ENCODE peak calls at places on chromosome X, in eight cellular contexts. One of them, this sample, is unnamed.

GRCh38 chrX:97389761-97390192 is 506.1 kb downstream of the RPA4 start:
- DNase-seq in NCI-H2081: no peak
- DNase-seq in activated gamma-delta T cell treated with anti-CD3 and anti-CD28 coated beads, Interleukin-2, amount 50 U/mL, for 16 hours: no peak
- DNase-seq in kidney: no peak
- DNase-seq in HTR-8/SVneo: no peak
- DNase-seq in activated CD4-positive, alpha-beta T cell treated with anti-CD3 and anti-CD28 coated beads, Interleukin-2, amount 50 U/mL, for 1 hour: no peak
- DNase-seq in caudate nucleus: no peak
- DNase-seq in GM23248: peak; percentile 71
- DNase-seq in this sample: peak; percentile 54

GRCh38 chrX:16946971-16947562 is 609 bp downstream of the REPS2 start:
- DNase-seq in NCI-H2081: no peak
- DNase-seq in activated gamma-delta T cell treated with anti-CD3 and anti-CD28 coated beads, Interleukin-2, amount 50 U/mL, for 16 hours: no peak
- DNase-seq in kidney: peak; percentile 80
- DNase-seq in HTR-8/SVneo: no peak
- DNase-seq in activated CD4-positive, alpha-beta T cell treated with anti-CD3 and anti-CD28 coated beads, Interleukin-2, amount 50 U/mL, for 1 hour: peak; percentile 0
- DNase-seq in caudate nucleus: no peak
- DNase-seq in GM23248: peak; percentile 4
- DNase-seq in this sample: no peak

GRCh38 chrX:1477801-1478458 is 25.2 kb upstream of the ASMTL start:
- DNase-seq in NCI-H2081: no peak
- DNase-seq in activated gamma-delta T cell treated with anti-CD3 and anti-CD28 coated beads, Interleukin-2, amount 50 U/mL, for 16 hours: no peak
- DNase-seq in kidney: no peak
- DNase-seq in HTR-8/SVneo: no peak
- DNase-seq in activated CD4-positive, alpha-beta T cell treated with anti-CD3 and anti-CD28 coated beads, Interleukin-2, amount 50 U/mL, for 1 hour: no peak
- DNase-seq in caudate nucleus: no peak
- DNase-seq in GM23248: no peak
- DNase-seq in this sample: no peak

GRCh38 chrX:144801786-144802185 is 445.5 kb upstream of the SPANXN1 start:
- DNase-seq in NCI-H2081: no peak
- DNase-seq in activated gamma-delta T cell treated with anti-CD3 and anti-CD28 coated beads, Interleukin-2, amount 50 U/mL, for 16 hours: no peak
- DNase-seq in kidney: no peak
- DNase-seq in HTR-8/SVneo: peak; percentile 2
- DNase-seq in activated CD4-positive, alpha-beta T cell treated with anti-CD3 and anti-CD28 coated beads, Interleukin-2, amount 50 U/mL, for 1 hour: no peak
- DNase-seq in caudate nucleus: no peak
- DNase-seq in GM23248: no peak
- DNase-seq in this sample: no peak

GRCh38 chrX:17120816-17121215 is 174.4 kb downstream of the REPS2 start:
- DNase-seq in NCI-H2081: no peak
- DNase-seq in activated gamma-delta T cell treated with anti-CD3 and anti-CD28 coated beads, Interleukin-2, amount 50 U/mL, for 16 hours: no peak
- DNase-seq in kidney: no peak
- DNase-seq in HTR-8/SVneo: no peak
- DNase-seq in activated CD4-positive, alpha-beta T cell treated with anti-CD3 and anti-CD28 coated beads, Interleukin-2, amount 50 U/mL, for 1 hour: no peak
- DNase-seq in caudate nucleus: no peak
- DNase-seq in GM23248: no peak
- DNase-seq in this sample: no peak

GRCh38 chrX:81082649-81083048 is 119.1 kb downstream of the HMGN5 start:
- DNase-seq in NCI-H2081: no peak
- DNase-seq in activated gamma-delta T cell treated with anti-CD3 and anti-CD28 coated beads, Interleukin-2, amount 50 U/mL, for 16 hours: no peak
- DNase-seq in kidney: peak; percentile 20
- DNase-seq in HTR-8/SVneo: no peak
- DNase-seq in activated CD4-positive, alpha-beta T cell treated with anti-CD3 and anti-CD28 coated beads, Interleukin-2, amount 50 U/mL, for 1 hour: no peak
- DNase-seq in caudate nucleus: no peak
- DNase-seq in GM23248: no peak
- DNase-seq in this sample: no peak

GRCh38 chrX:51694254-51694653 is 11.6 kb upstream of the CENPVL2 start:
- DNase-seq in NCI-H2081: no peak
- DNase-seq in activated gamma-delta T cell treated with anti-CD3 and anti-CD28 coated beads, Interleukin-2, amount 50 U/mL, for 16 hours: no peak
- DNase-seq in kidney: peak; percentile 4
- DNase-seq in HTR-8/SVneo: no peak
- DNase-seq in activated CD4-positive, alpha-beta T cell treated with anti-CD3 and anti-CD28 coated beads, Interleukin-2, amount 50 U/mL, for 1 hour: no peak
- DNase-seq in caudate nucleus: no peak
- DNase-seq in GM23248: no peak
- DNase-seq in this sample: no peak

GRCh38 chrX:131778269-131779218 is 234.7 kb downstream of the OR13H1 start:
- DNase-seq in NCI-H2081: peak; percentile 48
- DNase-seq in activated gamma-delta T cell treated with anti-CD3 and anti-CD28 coated beads, Interleukin-2, amount 50 U/mL, for 16 hours: peak; percentile 61
- DNase-seq in kidney: no peak
- DNase-seq in HTR-8/SVneo: no peak
- DNase-seq in activated CD4-positive, alpha-beta T cell treated with anti-CD3 and anti-CD28 coated beads, Interleukin-2, amount 50 U/mL, for 1 hour: no peak
- DNase-seq in caudate nucleus: peak; percentile 31
- DNase-seq in GM23248: no peak
- DNase-seq in this sample: peak; percentile 63

GRCh38 chrX:13857804-13858203 is 40.9 kb upstream of the GPM6B start:
- DNase-seq in NCI-H2081: no peak
- DNase-seq in activated gamma-delta T cell treated with anti-CD3 and anti-CD28 coated beads, Interleukin-2, amount 50 U/mL, for 16 hours: no peak
- DNase-seq in kidney: no peak
- DNase-seq in HTR-8/SVneo: no peak
- DNase-seq in activated CD4-positive, alpha-beta T cell treated with anti-CD3 and anti-CD28 coated beads, Interleukin-2, amount 50 U/mL, for 1 hour: no peak
- DNase-seq in caudate nucleus: no peak
- DNase-seq in GM23248: no peak
- DNase-seq in this sample: no peak

GRCh38 chrX:71282514-71283408 is 674 bp upstream of the NONO start:
- DNase-seq in NCI-H2081: peak; percentile 58
- DNase-seq in activated gamma-delta T cell treated with anti-CD3 and anti-CD28 coated beads, Interleukin-2, amount 50 U/mL, for 16 hours: peak; percentile 5
- DNase-seq in kidney: no peak
- DNase-seq in HTR-8/SVneo: peak; percentile 53
- DNase-seq in activated CD4-positive, alpha-beta T cell treated with anti-CD3 and anti-CD28 coated beads, Interleukin-2, amount 50 U/mL, for 1 hour: peak; percentile 37
- DNase-seq in caudate nucleus: no peak
- DNase-seq in GM23248: peak; percentile 73
- DNase-seq in this sample: peak; percentile 29

GRCh38 chrX:2677764-2678163 is 13.3 kb upstream of the CD99 start:
- DNase-seq in NCI-H2081: no peak
- DNase-seq in activated gamma-delta T cell treated with anti-CD3 and anti-CD28 coated beads, Interleukin-2, amount 50 U/mL, for 16 hours: no peak
- DNase-seq in kidney: peak; percentile 92
- DNase-seq in HTR-8/SVneo: peak; percentile 86
- DNase-seq in activated CD4-positive, alpha-beta T cell treated with anti-CD3 and anti-CD28 coated beads, Interleukin-2, amount 50 U/mL, for 1 hour: no peak
- DNase-seq in caudate nucleus: no peak
- DNase-seq in GM23248: peak; percentile 100
- DNase-seq in this sample: peak; percentile 96

GRCh38 chrX:139077303-139078131 is 366.0 kb upstream of the FGF13 start:
- DNase-seq in NCI-H2081: no peak
- DNase-seq in activated gamma-delta T cell treated with anti-CD3 and anti-CD28 coated beads, Interleukin-2, amount 50 U/mL, for 16 hours: no peak
- DNase-seq in kidney: no peak
- DNase-seq in HTR-8/SVneo: no peak
- DNase-seq in activated CD4-positive, alpha-beta T cell treated with anti-CD3 and anti-CD28 coated beads, Interleukin-2, amount 50 U/mL, for 1 hour: no peak
- DNase-seq in caudate nucleus: no peak
- DNase-seq in GM23248: peak; percentile 82
- DNase-seq in this sample: peak; percentile 20

GRCh38 chrX:86215260-86215659 is 67.0 kb downstream of the DACH2 start:
- DNase-seq in NCI-H2081: no peak
- DNase-seq in activated gamma-delta T cell treated with anti-CD3 and anti-CD28 coated beads, Interleukin-2, amount 50 U/mL, for 16 hours: no peak
- DNase-seq in kidney: no peak
- DNase-seq in HTR-8/SVneo: no peak
- DNase-seq in activated CD4-positive, alpha-beta T cell treated with anti-CD3 and anti-CD28 coated beads, Interleukin-2, amount 50 U/mL, for 1 hour: no peak
- DNase-seq in caudate nucleus: no peak
- DNase-seq in GM23248: no peak
- DNase-seq in this sample: no peak

GRCh38 chrX:24259544-24260240 is 54.2 kb downstream of the SUPT20HL2 start:
- DNase-seq in NCI-H2081: peak; percentile 65
- DNase-seq in activated gamma-delta T cell treated with anti-CD3 and anti-CD28 coated beads, Interleukin-2, amount 50 U/mL, for 16 hours: no peak
- DNase-seq in kidney: no peak
- DNase-seq in HTR-8/SVneo: peak; percentile 70
- DNase-seq in activated CD4-positive, alpha-beta T cell treated with anti-CD3 and anti-CD28 coated beads, Interleukin-2, amount 50 U/mL, for 1 hour: no peak
- DNase-seq in caudate nucleus: no peak
- DNase-seq in GM23248: peak; percentile 79
- DNase-seq in this sample: peak; percentile 75

GRCh38 chrX:53716328-53717088 is 30.0 kb upstream of the HUWE1 start:
- DNase-seq in NCI-H2081: no peak
- DNase-seq in activated gamma-delta T cell treated with anti-CD3 and anti-CD28 coated beads, Interleukin-2, amount 50 U/mL, for 16 hours: peak; percentile 30
- DNase-seq in kidney: no peak
- DNase-seq in HTR-8/SVneo: peak; percentile 2
- DNase-seq in activated CD4-positive, alpha-beta T cell treated with anti-CD3 and anti-CD28 coated beads, Interleukin-2, amount 50 U/mL, for 1 hour: peak; percentile 19
- DNase-seq in caudate nucleus: no peak
- DNase-seq in GM23248: no peak
- DNase-seq in this sample: no peak

GRCh38 chrX:129622757-129623301 is 31.9 kb downstream of the APLN start:
- DNase-seq in NCI-H2081: no peak
- DNase-seq in activated gamma-delta T cell treated with anti-CD3 and anti-CD28 coated beads, Interleukin-2, amount 50 U/mL, for 16 hours: no peak
- DNase-seq in kidney: no peak
- DNase-seq in HTR-8/SVneo: peak; percentile 35
- DNase-seq in activated CD4-positive, alpha-beta T cell treated with anti-CD3 and anti-CD28 coated beads, Interleukin-2, amount 50 U/mL, for 1 hour: no peak
- DNase-seq in caudate nucleus: no peak
- DNase-seq in GM23248: no peak
- DNase-seq in this sample: no peak

GRCh38 chrX:39903937-39904336 is 193.8 kb downstream of the BCOR start:
- DNase-seq in NCI-H2081: no peak
- DNase-seq in activated gamma-delta T cell treated with anti-CD3 and anti-CD28 coated beads, Interleukin-2, amount 50 U/mL, for 16 hours: no peak
- DNase-seq in kidney: no peak
- DNase-seq in HTR-8/SVneo: no peak
- DNase-seq in activated CD4-positive, alpha-beta T cell treated with anti-CD3 and anti-CD28 coated beads, Interleukin-2, amount 50 U/mL, for 1 hour: no peak
- DNase-seq in caudate nucleus: no peak
- DNase-seq in GM23248: peak; percentile 73
- DNase-seq in this sample: no peak

GRCh38 chrX:2629316-2630168 is 61.6 kb upstream of the CD99 start:
- DNase-seq in NCI-H2081: no peak
- DNase-seq in activated gamma-delta T cell treated with anti-CD3 and anti-CD28 coated beads, Interleukin-2, amount 50 U/mL, for 16 hours: no peak
- DNase-seq in kidney: no peak
- DNase-seq in HTR-8/SVneo: no peak
- DNase-seq in activated CD4-positive, alpha-beta T cell treated with anti-CD3 and anti-CD28 coated beads, Interleukin-2, amount 50 U/mL, for 1 hour: no peak
- DNase-seq in caudate nucleus: no peak
- DNase-seq in GM23248: no peak
- DNase-seq in this sample: no peak

GRCh38 chrX:38052096-38052495 is 45.7 kb downstream of the SYTL5 start:
- DNase-seq in NCI-H2081: no peak
- DNase-seq in activated gamma-delta T cell treated with anti-CD3 and anti-CD28 coated beads, Interleukin-2, amount 50 U/mL, for 16 hours: no peak
- DNase-seq in kidney: no peak
- DNase-seq in HTR-8/SVneo: no peak
- DNase-seq in activated CD4-positive, alpha-beta T cell treated with anti-CD3 and anti-CD28 coated beads, Interleukin-2, amount 50 U/mL, for 1 hour: no peak
- DNase-seq in caudate nucleus: no peak
- DNase-seq in GM23248: peak; percentile 83
- DNase-seq in this sample: peak; percentile 65

GRCh38 chrX:39818071-39818470 is 279.7 kb downstream of the BCOR start:
- DNase-seq in NCI-H2081: no peak
- DNase-seq in activated gamma-delta T cell treated with anti-CD3 and anti-CD28 coated beads, Interleukin-2, amount 50 U/mL, for 16 hours: no peak
- DNase-seq in kidney: no peak
- DNase-seq in HTR-8/SVneo: no peak
- DNase-seq in activated CD4-positive, alpha-beta T cell treated with anti-CD3 and anti-CD28 coated beads, Interleukin-2, amount 50 U/mL, for 1 hour: no peak
- DNase-seq in caudate nucleus: no peak
- DNase-seq in GM23248: no peak
- DNase-seq in this sample: no peak

GRCh38 chrX:15973299-15973698 is 118.7 kb upstream of the AP1S2 start:
- DNase-seq in NCI-H2081: peak; percentile 2
- DNase-seq in activated gamma-delta T cell treated with anti-CD3 and anti-CD28 coated beads, Interleukin-2, amount 50 U/mL, for 16 hours: no peak
- DNase-seq in kidney: no peak
- DNase-seq in HTR-8/SVneo: peak; percentile 44
- DNase-seq in activated CD4-positive, alpha-beta T cell treated with anti-CD3 and anti-CD28 coated beads, Interleukin-2, amount 50 U/mL, for 1 hour: no peak
- DNase-seq in caudate nucleus: peak; percentile 3
- DNase-seq in GM23248: peak; percentile 34
- DNase-seq in this sample: no peak

GRCh38 chrX:68571292-68572256 is 72.7 kb downstream of the YIPF6 start:
- DNase-seq in NCI-H2081: no peak
- DNase-seq in activated gamma-delta T cell treated with anti-CD3 and anti-CD28 coated beads, Interleukin-2, amount 50 U/mL, for 16 hours: no peak
- DNase-seq in kidney: no peak
- DNase-seq in HTR-8/SVneo: peak; percentile 2
- DNase-seq in activated CD4-positive, alpha-beta T cell treated with anti-CD3 and anti-CD28 coated beads, Interleukin-2, amount 50 U/mL, for 1 hour: no peak
- DNase-seq in caudate nucleus: peak; percentile 13
- DNase-seq in GM23248: peak; percentile 84
- DNase-seq in this sample: peak; percentile 17

GRCh38 chrX:107978707-107979307 is 3.4 kb downstream of the TEX13B start:
- DNase-seq in NCI-H2081: peak; percentile 25
- DNase-seq in activated gamma-delta T cell treated with anti-CD3 and anti-CD28 coated beads, Interleukin-2, amount 50 U/mL, for 16 hours: no peak
- DNase-seq in kidney: no peak
- DNase-seq in HTR-8/SVneo: no peak
- DNase-seq in activated CD4-positive, alpha-beta T cell treated with anti-CD3 and anti-CD28 coated beads, Interleukin-2, amount 50 U/mL, for 1 hour: no peak
- DNase-seq in caudate nucleus: no peak
- DNase-seq in GM23248: peak; percentile 49
- DNase-seq in this sample: peak; percentile 8

GRCh38 chrX:1190596-1191145 is 21.8 kb downstream of the CRLF2 start:
- DNase-seq in NCI-H2081: no peak
- DNase-seq in activated gamma-delta T cell treated with anti-CD3 and anti-CD28 coated beads, Interleukin-2, amount 50 U/mL, for 16 hours: no peak
- DNase-seq in kidney: peak; percentile 23
- DNase-seq in HTR-8/SVneo: no peak
- DNase-seq in activated CD4-positive, alpha-beta T cell treated with anti-CD3 and anti-CD28 coated beads, Interleukin-2, amount 50 U/mL, for 1 hour: no peak
- DNase-seq in caudate nucleus: no peak
- DNase-seq in GM23248: no peak
- DNase-seq in this sample: no peak

GRCh38 chrX:132443736-132444135 is 45.1 kb downstream of the MBNL3 start:
- DNase-seq in NCI-H2081: no peak
- DNase-seq in activated gamma-delta T cell treated with anti-CD3 and anti-CD28 coated beads, Interleukin-2, amount 50 U/mL, for 16 hours: no peak
- DNase-seq in kidney: no peak
- DNase-seq in HTR-8/SVneo: no peak
- DNase-seq in activated CD4-positive, alpha-beta T cell treated with anti-CD3 and anti-CD28 coated beads, Interleukin-2, amount 50 U/mL, for 1 hour: no peak
- DNase-seq in caudate nucleus: no peak
- DNase-seq in GM23248: no peak
- DNase-seq in this sample: no peak

GRCh38 chrX:371907-372306 is 14.8 kb downstream of the PPP2R3B start:
- DNase-seq in NCI-H2081: no peak
- DNase-seq in activated gamma-delta T cell treated with anti-CD3 and anti-CD28 coated beads, Interleukin-2, amount 50 U/mL, for 16 hours: no peak
- DNase-seq in kidney: peak; percentile 34
- DNase-seq in HTR-8/SVneo: no peak
- DNase-seq in activated CD4-positive, alpha-beta T cell treated with anti-CD3 and anti-CD28 coated beads, Interleukin-2, amount 50 U/mL, for 1 hour: no peak
- DNase-seq in caudate nucleus: no peak
- DNase-seq in GM23248: no peak
- DNase-seq in this sample: no peak

GRCh38 chrX:41688835-41689234 is at the start of gene GPR34:
- DNase-seq in NCI-H2081: no peak
- DNase-seq in activated gamma-delta T cell treated with anti-CD3 and anti-CD28 coated beads, Interleukin-2, amount 50 U/mL, for 16 hours: no peak
- DNase-seq in kidney: no peak
- DNase-seq in HTR-8/SVneo: no peak
- DNase-seq in activated CD4-positive, alpha-beta T cell treated with anti-CD3 and anti-CD28 coated beads, Interleukin-2, amount 50 U/mL, for 1 hour: no peak
- DNase-seq in caudate nucleus: no peak
- DNase-seq in GM23248: no peak
- DNase-seq in this sample: no peak

GRCh38 chrX:134694333-134694925 is 36.2 kb upstream of the PLAC1 start:
- DNase-seq in NCI-H2081: no peak
- DNase-seq in activated gamma-delta T cell treated with anti-CD3 and anti-CD28 coated beads, Interleukin-2, amount 50 U/mL, for 16 hours: no peak
- DNase-seq in kidney: no peak
- DNase-seq in HTR-8/SVneo: no peak
- DNase-seq in activated CD4-positive, alpha-beta T cell treated with anti-CD3 and anti-CD28 coated beads, Interleukin-2, amount 50 U/mL, for 1 hour: no peak
- DNase-seq in caudate nucleus: no peak
- DNase-seq in GM23248: no peak
- DNase-seq in this sample: no peak

GRCh38 chrX:55480390-55481062 is 9.1 kb downstream of the USP51 start:
- DNase-seq in NCI-H2081: no peak
- DNase-seq in activated gamma-delta T cell treated with anti-CD3 and anti-CD28 coated beads, Interleukin-2, amount 50 U/mL, for 16 hours: no peak
- DNase-seq in kidney: no peak
- DNase-seq in HTR-8/SVneo: no peak
- DNase-seq in activated CD4-positive, alpha-beta T cell treated with anti-CD3 and anti-CD28 coated beads, Interleukin-2, amount 50 U/mL, for 1 hour: no peak
- DNase-seq in caudate nucleus: no peak
- DNase-seq in GM23248: no peak
- DNase-seq in this sample: no peak